ENCODE peak calls at places on chromosomes 16 and 17, in ten cellular contexts. T, E, R, M, B, L, G, C, K and H are unnamed samples.

GRCh38 chr16:58451945-58452401 is 48.0 kb upstream of the NDRG4 start:
- DNase-seq in T (no peak), E (no peak), R (no peak), M (no peak), B (no peak), L (no peak), G (no peak), C (no peak), K (no peak), H (no peak)

GRCh38 chr16:85988723-85989313 is 89.9 kb downstream of the IRF8 start:
- DNase-seq in T (no peak), E (no peak), R (no peak), M (no peak), B (no peak), L (no peak), G (peak; percentile 68), C (no peak), K (no peak), H (no peak)

GRCh38 chr17:50636145-50636803 is 1.6 kb downstream of the ABCC3 start:
- DNase-seq in T (no peak), E (no peak), R (no peak), M (no peak), B (no peak), L (peak; percentile 39), G (no peak), C (no peak), K (no peak), H (no peak)

GRCh38 chr16:83956336-83957289 is 3.6 kb downstream of the OSGIN1 start:
- DNase-seq in T (peak; percentile 85), E (peak; percentile 90), R (peak; percentile 86), M (peak; percentile 90), B (peak; percentile 93), L (peak; percentile 87), G (peak; percentile 88), C (peak; percentile 92), K (no peak), H (no peak)

GRCh38 chr16:84459941-84460405 is 44.5 kb downstream of the MEAK7 start:
- DNase-seq in T (no peak), E (peak; percentile 28), R (no peak), M (no peak), B (no peak), L (no peak), G (no peak), C (no peak), K (no peak), H (peak; percentile 47)

GRCh38 chr16:66935319-66936011 is at the start of gene CES2:
- DNase-seq in T (no peak), E (peak; percentile 62), R (no peak), M (no peak), B (no peak), L (peak; percentile 82), G (no peak), C (no peak), K (no peak), H (peak; percentile 92)

GRCh38 chr16:67959520-67959919 is 8.9 kb downstream of the SLC12A4 start:
- DNase-seq in T (no peak), E (no peak), R (peak; percentile 93), M (no peak), B (no peak), L (peak; percentile 35), G (no peak), C (no peak), K (no peak), H (no peak)

GRCh38 chr16:57591086-57591869 is 37.2 kb upstream of the ADGRG1 start:
- DNase-seq in T (no peak), E (peak; percentile 79), R (peak; percentile 80), M (peak; percentile 83), B (peak; percentile 83), L (peak; percentile 80), G (peak; percentile 73), C (peak; percentile 85), K (no peak), H (peak; percentile 84)

GRCh38 chr16:74650966-74651567 is 15.6 kb downstream of the RFWD3 start:
- DNase-seq in T (no peak), E (no peak), R (no peak), M (no peak), B (peak; percentile 15), L (no peak), G (no peak), C (peak; percentile 9), K (no peak), H (no peak)
- TF ChIP-seq CTCF in T (peak; percentile 41), E (peak; percentile 40), R (peak; percentile 52), M (peak; percentile 70), B (peak; percentile 85), L (peak; percentile 43), G (no peak), C (peak; percentile 65), K (no peak), H (peak; percentile 70)

GRCh38 chr16:19715566-19715965 is 2.5 kb downstream of the KNOP1 start:
- DNase-seq in T (no peak), E (no peak), R (no peak), M (no peak), B (no peak), L (no peak), G (no peak), C (no peak), K (no peak), H (no peak)

GRCh38 chr16:19717319-19717718 is 708 bp downstream of the KNOP1 start:
- DNase-seq in T (no peak), E (no peak), R (no peak), M (no peak), B (no peak), L (no peak), G (no peak), C (peak; percentile 76), K (no peak), H (no peak)

GRCh38 chr16:19716183-19716582 is 1.8 kb downstream of the KNOP1 start:
- DNase-seq in T (no peak), E (no peak), R (no peak), M (no peak), B (no peak), L (no peak), G (no peak), C (no peak), K (no peak), H (no peak)

GRCh38 chr16:19718624-19718965 is 524 bp downstream of the IQCK start:
- DNase-seq in T (no peak), E (no peak), R (no peak), M (no peak), B (no peak), L (peak; percentile 36), G (no peak), C (peak; percentile 78), K (no peak), H (no peak)

DNA sequence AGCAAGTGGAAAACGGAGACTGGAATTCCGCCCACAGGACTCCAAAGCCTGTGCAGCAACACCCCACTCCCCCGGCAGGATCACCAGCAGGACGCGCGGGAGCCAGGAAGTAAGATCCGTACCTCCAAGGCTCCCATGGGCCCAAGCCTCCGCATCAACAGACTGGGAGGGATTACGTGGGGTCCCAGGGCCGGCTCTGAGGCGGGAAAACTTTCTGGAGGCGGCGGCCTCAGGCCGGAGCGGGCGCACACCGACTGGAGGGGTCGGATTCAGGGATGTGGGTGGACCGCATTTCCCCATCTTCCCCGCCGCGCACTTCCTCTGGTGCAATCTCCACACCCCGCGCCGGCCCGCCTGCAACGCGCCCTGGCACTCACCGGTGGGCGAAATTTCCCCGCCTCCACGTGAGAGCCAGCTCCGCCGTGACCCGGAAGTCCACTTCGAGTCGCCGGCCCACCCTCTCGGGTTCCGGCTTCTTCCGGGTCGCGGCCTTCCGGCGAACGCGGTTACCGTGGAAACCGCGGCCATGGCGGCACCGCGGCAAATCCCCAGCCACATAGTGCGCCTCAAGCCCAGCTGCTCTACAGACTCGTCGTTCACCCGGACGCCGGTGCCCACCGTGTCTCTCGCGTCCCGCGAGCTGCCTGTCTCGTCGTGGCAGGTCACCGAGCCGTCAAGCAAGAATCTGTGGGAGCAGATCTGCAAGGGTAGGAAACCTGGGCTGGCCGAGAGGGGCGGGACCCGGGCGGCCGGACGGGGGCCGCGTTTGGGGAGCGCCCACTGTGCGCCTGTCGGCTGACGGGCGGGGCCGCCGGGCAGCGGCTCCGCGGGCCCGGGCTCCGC is at the start of the genes IQCK and KNOP1:
- DNase-seq in T (peak; percentile 87), E (peak; percentile 93), R (peak; percentile 93), M (peak; percentile 91), B (peak; percentile 88), L (peak; percentile 91), G (peak; percentile 97), C (peak; percentile 97), K (peak; percentile 97), H (peak; percentile 89)
- TF ChIP-seq CTCF in T (no peak), E (no peak), R (peak; percentile 8), M (no peak), B (no peak), L (no peak), G (no peak), C (no peak), K (no peak), H (no peak)

DNA sequence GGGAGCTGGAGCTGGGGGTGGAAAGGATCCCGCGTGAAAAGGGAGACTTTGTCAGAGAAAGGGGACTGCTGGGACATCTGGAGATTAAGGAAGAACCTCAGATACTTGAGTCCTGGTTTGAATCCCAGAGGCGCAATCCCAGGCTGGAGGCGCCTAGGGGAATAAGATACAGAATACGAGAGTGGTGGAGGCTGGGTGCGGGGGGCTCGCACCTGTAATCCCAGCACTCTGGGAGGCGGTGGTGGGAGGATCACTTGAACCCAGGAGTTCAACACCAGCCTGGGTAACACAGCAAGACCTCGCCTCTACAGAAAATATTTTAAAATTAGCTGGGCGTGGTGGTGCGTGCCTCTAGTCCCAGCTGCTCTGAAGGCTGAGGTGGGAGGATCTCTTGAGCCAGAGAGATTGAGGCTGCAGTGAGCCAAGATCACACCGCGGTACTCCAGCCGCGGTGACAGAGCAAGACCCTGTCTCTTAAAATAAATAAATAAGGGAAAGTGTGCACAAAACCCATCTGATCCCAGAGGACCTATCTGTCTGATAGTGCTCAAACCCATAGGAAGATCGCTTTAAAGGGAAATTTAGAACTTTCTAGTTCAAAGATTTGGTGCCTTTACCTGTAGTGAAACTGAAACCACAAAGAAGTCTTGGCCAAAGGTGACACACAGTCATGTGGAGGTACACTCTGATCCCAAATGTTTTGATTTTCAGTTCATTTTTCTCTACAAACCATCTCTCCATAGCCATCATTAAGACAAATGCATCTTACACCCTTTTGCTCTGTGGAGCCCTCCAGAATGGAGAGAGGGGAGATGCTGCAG is 625 bp upstream of the SCRN2 start:
- DNase-seq in T (no peak), E (no peak), R (no peak), M (no peak), B (no peak), L (no peak), G (no peak), C (no peak), K (no peak), H (no peak)
- TF ChIP-seq CTCF in T (no peak), E (no peak), R (peak; percentile 34), M (no peak), B (peak; percentile 24), L (no peak), G (no peak), C (no peak), K (no peak), H (peak; percentile 88)

DNA sequence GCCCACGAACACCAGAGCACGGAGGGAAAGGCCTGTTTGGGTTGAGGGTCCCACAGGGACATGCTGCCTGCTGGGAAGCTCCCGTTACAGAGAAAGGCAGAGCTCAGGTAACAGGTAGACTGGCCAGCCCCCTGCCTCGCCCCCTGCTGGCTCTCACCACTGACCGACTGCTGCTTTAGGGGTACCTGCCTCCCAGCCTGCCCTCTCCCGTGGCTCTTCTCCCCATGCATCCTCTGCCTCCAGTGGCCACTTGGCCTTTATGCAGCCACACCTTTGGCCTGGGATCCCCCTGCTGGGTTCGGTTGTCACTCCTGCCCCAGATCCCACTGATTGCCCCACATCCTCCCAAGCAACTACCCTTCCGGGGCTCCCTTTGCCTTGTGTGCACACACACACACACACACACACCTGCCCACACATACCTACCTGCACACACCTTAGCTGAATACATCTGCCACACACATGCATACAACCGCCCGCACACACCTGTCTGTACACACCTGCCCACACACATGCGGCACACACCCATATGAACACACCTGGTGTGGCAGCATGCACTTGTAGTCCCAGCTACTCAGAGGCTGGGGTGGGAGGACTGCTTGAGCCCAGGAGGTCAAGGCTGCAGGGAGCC is 7.1 kb downstream of the MCRIP1 start:
- DNase-seq in T (no peak), E (no peak), R (no peak), M (peak; percentile 67), B (no peak), L (no peak), G (no peak), C (no peak), K (no peak), H (no peak)
- TF ChIP-seq CTCF in T (no peak), E (no peak), R (no peak), M (peak; percentile 44), B (no peak), L (no peak), G (no peak), C (no peak), K (no peak), H (no peak)